ENCODE peak calls at places on chromosomes 13 and 19, in four cellular contexts. S is A549, Y is HepG2, G is H1. K is an unnamed sample.

GRCh38 chr19:8505680-8506401 is 3.4 kb upstream of the PRAM1 start:
- DNase-seq in Y (peak), S (peak), G (peak), K (peak)

GRCh38 chr13:94858856-94859811 is 146.8 kb upstream of the SOX21 start:
- DNase-seq in G (no peak), S (no peak), Y (no peak), K (no peak)

GRCh38 chr13:102033316-102033715 is 368.5 kb downstream of the FGF14 start:
- DNase-seq in Y (no peak), S (no peak), G (no peak), K (no peak)

GRCh38 chr19:32800757-32801156 is 68.8 kb downstream of the SLC7A9 start:
- DNase-seq in S (no peak), Y (no peak), G (no peak), K (no peak)

GRCh38 chr19:28504727-28505126 is 708.2 kb downstream of the UQCRFS1 start:
- DNase-seq in S (no peak), Y (no peak), G (no peak), K (peak)

GRCh38 chr13:73177911-73178565 is 119.2 kb downstream of the KLF5 start:
- DNase-seq in S (no peak), Y (no peak), G (no peak), K (no peak)

GRCh38 chr13:60028021-60028420 is 135.7 kb downstream of the DIAPH3 start:
- DNase-seq in Y (no peak), G (no peak), S (no peak), K (no peak)

GRCh38 chr19:48283908-48284307 is 14.0 kb downstream of the ZNF114 start:
- DNase-seq in S (no peak), Y (no peak), G (no peak), K (no peak)

GRCh38 chr19:45800009-45800553 is 7.4 kb upstream of the DMWD start:
- DNase-seq in Y (no peak), S (peak), G (no peak), K (no peak)

GRCh38 chr13:81498969-81499368 is 1158.0 kb upstream of the SPRY2 start:
- DNase-seq in Y (no peak), S (no peak), G (no peak), K (no peak)

GRCh38 chr13:36840718-36841250 is 21.8 kb downstream of the RFXAP start:
- DNase-seq in Y (no peak), S (no peak), G (no peak), K (no peak)

GRCh38 chr13:112859817-112860190 is 109.2 kb upstream of the MCF2L start:
- DNase-seq in S (no peak), Y (no peak), G (no peak), K (no peak)

GRCh38 chr19:48630289-48631036 is 6.7 kb downstream of the DBP start:
- DNase-seq in Y (no peak), S (no peak), G (no peak), K (no peak)

DNA sequence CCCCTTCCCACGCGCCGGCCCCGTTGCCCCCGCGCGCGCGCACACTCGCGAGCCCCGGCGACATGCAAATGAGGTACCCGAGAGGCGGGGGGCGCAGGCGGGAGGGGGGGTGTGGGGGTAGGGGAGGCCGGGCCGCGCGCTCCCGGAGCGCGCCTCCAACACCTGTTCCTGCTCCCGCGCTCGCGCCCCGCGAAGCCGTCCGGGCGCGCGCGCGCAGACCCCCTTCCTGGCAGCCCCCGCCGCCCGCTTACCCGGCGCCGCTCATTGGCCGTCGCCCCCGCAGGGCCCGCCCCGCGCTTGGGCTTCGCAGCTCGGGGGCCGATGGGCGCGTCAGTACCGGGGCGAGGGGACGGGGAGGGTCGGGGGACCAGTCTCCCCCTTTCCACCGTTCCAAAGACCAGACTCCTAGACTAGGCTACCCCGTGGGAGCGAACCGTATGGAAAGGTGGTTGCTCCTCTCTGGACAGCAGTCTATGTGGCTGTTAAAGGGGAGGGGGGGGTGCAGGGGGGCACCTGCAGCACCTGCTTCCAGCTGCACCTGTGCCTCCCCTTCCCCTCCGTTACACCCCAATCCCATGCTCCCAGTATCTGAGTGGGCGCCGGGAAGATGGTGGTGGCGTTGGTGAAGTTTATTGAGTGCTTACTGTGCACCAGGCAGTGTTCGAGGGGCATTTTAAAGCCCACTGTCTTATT is 394 bp downstream of the ZNF524 start:
- DNase-seq in Y (no peak), G (no peak), S (no peak), K (no peak)
- TF ChIP-seq PHF8 in Y (peak), G (peak), S (no peak), K (no peak)

GRCh38 chr13:48155850-48156249 is 60.9 kb upstream of the MED4 start:
- DNase-seq in S (peak), G (no peak), Y (no peak), K (no peak)
- TF ChIP-seq PHF8 in S (no peak), G (no peak), Y (no peak), K (no peak)

GRCh38 chr19:19656451-19657396 is 6.8 kb downstream of the ATP13A1 start:
- DNase-seq in S (no peak), Y (no peak), G (no peak), K (no peak)
- TF ChIP-seq PHF8 in S (no peak), Y (no peak), G (no peak), K (no peak)

DNA sequence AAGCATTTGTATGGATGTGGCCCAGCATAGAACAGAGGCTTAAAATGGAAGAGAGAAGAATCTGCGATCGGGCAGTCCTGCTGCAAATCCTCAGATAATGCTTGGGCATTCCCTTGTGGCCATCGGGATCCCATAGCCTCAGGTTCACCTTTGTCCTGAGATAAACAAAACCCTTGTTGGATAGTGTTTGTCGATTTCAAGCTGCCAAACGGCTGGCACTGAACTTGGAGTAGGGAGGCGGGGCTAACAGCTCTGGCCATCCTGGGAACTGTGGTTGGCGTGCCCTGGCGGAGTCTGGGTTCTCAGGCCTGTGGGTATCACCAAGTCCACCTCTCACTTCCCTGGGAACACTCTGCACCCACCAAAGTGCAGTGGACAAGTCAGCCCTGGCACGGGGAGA is 85.1 kb downstream of the ING1 start:
- DNase-seq in Y (peak), S (no peak), G (no peak), K (no peak)
- TF ChIP-seq PHF8 in Y (no peak), S (no peak), G (no peak), K (no peak)

GRCh38 chr19:16470911-16471811 is 609 bp downstream of the EPS15L1 start:
- DNase-seq in G (no peak), S (no peak), Y (no peak), K (peak)
- TF ChIP-seq PHF8 in G (no peak), S (no peak), Y (no peak), K (no peak)

GRCh38 chr19:9836021-9836420 is 903 bp downstream of the PIN1 start:
- DNase-seq in G (no peak), S (no peak), Y (no peak), K (peak)
- TF ChIP-seq PHF8 in G (no peak), S (no peak), Y (no peak), K (no peak)

GRCh38 chr13:79483302-79483701 is 2.3 kb downstream of the NDFIP2 start:
- DNase-seq in G (no peak), Y (no peak), S (no peak), K (no peak)
- TF ChIP-seq PHF8 in G (no peak), Y (no peak), S (no peak), K (no peak)

GRCh38 chr19:35755550-35756371 is 1.1 kb downstream of the HSPB6 start:
- DNase-seq in G (no peak), S (no peak), Y (no peak), K (no peak)
- TF ChIP-seq PHF8 in G (no peak), S (no peak), Y (no peak), K (no peak)

GRCh38 chr13:48252176-48252575 is 19.2 kb downstream of the ITM2B start:
- DNase-seq in S (no peak), Y (no peak), G (no peak), K (no peak)
- TF ChIP-seq PHF8 in S (no peak), Y (no peak), G (no peak), K (no peak)